ENCODE peak calls at places on chromosomes 12 and 14, in seven cellular contexts. One of them, this sample, is unnamed.

GRCh38 chr12:114669501-114670256 is 14.3 kb downstream of the TBX3 start:
- DNase-seq in IMR-90: peak
- DNase-seq in left lung: no peak
- DNase-seq in lung: no peak
- DNase-seq in HCT116: no peak
- DNase-seq in effector memory CD4-positive, alpha-beta T cell: no peak
- DNase-seq in iPS DF 6.9: no peak
- DNase-seq in this sample: peak

GRCh38 chr12:2877959-2878732 is 1.1 kb downstream of the RHNO1 start:
- DNase-seq in left lung: no peak
- DNase-seq in iPS DF 6.9: no peak
- DNase-seq in IMR-90: peak
- DNase-seq in effector memory CD4-positive, alpha-beta T cell: no peak
- DNase-seq in lung: no peak
- DNase-seq in HCT116: no peak
- DNase-seq in this sample: peak

GRCh38 chr12:126668538-126668937 is 1598.4 kb upstream of the TMEM132C start:
- DNase-seq in HCT116: no peak
- DNase-seq in left lung: no peak
- DNase-seq in lung: no peak
- DNase-seq in iPS DF 6.9: no peak
- DNase-seq in effector memory CD4-positive, alpha-beta T cell: no peak
- DNase-seq in IMR-90: no peak
- DNase-seq in this sample: no peak

GRCh38 chr14:59964251-59965007 is 44.5 kb downstream of the LRRC9 start:
- DNase-seq in effector memory CD4-positive, alpha-beta T cell: no peak
- DNase-seq in HCT116: no peak
- DNase-seq in IMR-90: peak
- DNase-seq in left lung: no peak
- DNase-seq in iPS DF 6.9: no peak
- DNase-seq in lung: no peak
- DNase-seq in this sample: no peak

GRCh38 chr14:64266206-64266605 is 28.0 kb downstream of the ESR2 start:
- DNase-seq in HCT116: no peak
- DNase-seq in iPS DF 6.9: no peak
- DNase-seq in left lung: no peak
- DNase-seq in effector memory CD4-positive, alpha-beta T cell: no peak
- DNase-seq in lung: no peak
- DNase-seq in IMR-90: peak
- DNase-seq in this sample: no peak

GRCh38 chr12:14766649-14767215 is 36.5 kb downstream of the WBP11 start:
- DNase-seq in iPS DF 6.9: no peak
- DNase-seq in effector memory CD4-positive, alpha-beta T cell: no peak
- DNase-seq in left lung: no peak
- DNase-seq in lung: no peak
- DNase-seq in HCT116: no peak
- DNase-seq in IMR-90: no peak
- DNase-seq in this sample: no peak

GRCh38 chr14:34134484-34134883 is 183.6 kb upstream of the EGLN3 start:
- DNase-seq in left lung: no peak
- DNase-seq in iPS DF 6.9: no peak
- DNase-seq in effector memory CD4-positive, alpha-beta T cell: no peak
- DNase-seq in IMR-90: no peak
- DNase-seq in lung: no peak
- DNase-seq in HCT116: no peak
- DNase-seq in this sample: no peak

GRCh38 chr12:11837318-11837934 is 188.0 kb downstream of the ETV6 start:
- DNase-seq in IMR-90: no peak
- DNase-seq in HCT116: no peak
- DNase-seq in lung: no peak
- DNase-seq in effector memory CD4-positive, alpha-beta T cell: no peak
- DNase-seq in left lung: no peak
- DNase-seq in iPS DF 6.9: no peak
- DNase-seq in this sample: no peak

GRCh38 chr14:60865378-60866127 is 115.3 kb downstream of the TRMT5 start:
- DNase-seq in left lung: no peak
- DNase-seq in IMR-90: no peak
- DNase-seq in effector memory CD4-positive, alpha-beta T cell: no peak
- DNase-seq in iPS DF 6.9: no peak
- DNase-seq in lung: no peak
- DNase-seq in HCT116: no peak
- DNase-seq in this sample: no peak

GRCh38 chr12:87981495-87981894 is 47.7 kb downstream of the C12orf50 start:
- DNase-seq in effector memory CD4-positive, alpha-beta T cell: no peak
- DNase-seq in IMR-90: peak
- DNase-seq in lung: no peak
- DNase-seq in HCT116: no peak
- DNase-seq in left lung: no peak
- DNase-seq in iPS DF 6.9: no peak
- DNase-seq in this sample: no peak

GRCh38 chr12:21881950-21882349 is 59.3 kb downstream of the ABCC9 start:
- DNase-seq in left lung: no peak
- DNase-seq in effector memory CD4-positive, alpha-beta T cell: no peak
- DNase-seq in lung: no peak
- DNase-seq in HCT116: no peak
- DNase-seq in IMR-90: no peak
- DNase-seq in iPS DF 6.9: no peak
- DNase-seq in this sample: no peak

GRCh38 chr14:74083784-74084276 is 423 bp downstream of the ALDH6A1 start:
- DNase-seq in HCT116: no peak
- DNase-seq in iPS DF 6.9: no peak
- DNase-seq in left lung: no peak
- DNase-seq in lung: no peak
- DNase-seq in effector memory CD4-positive, alpha-beta T cell: no peak
- DNase-seq in IMR-90: no peak
- DNase-seq in this sample: no peak

GRCh38 chr12:6205144-6205539 is 4.9 kb downstream of the CD9 start:
- DNase-seq in iPS DF 6.9: no peak
- DNase-seq in IMR-90: no peak
- DNase-seq in lung: no peak
- DNase-seq in HCT116: no peak
- DNase-seq in effector memory CD4-positive, alpha-beta T cell: no peak
- DNase-seq in left lung: no peak
- DNase-seq in this sample: peak

GRCh38 chr12:12353276-12353675 is 3.2 kb upstream of the MANSC1 start:
- DNase-seq in left lung: no peak
- DNase-seq in HCT116: no peak
- DNase-seq in lung: no peak
- DNase-seq in iPS DF 6.9: no peak
- DNase-seq in effector memory CD4-positive, alpha-beta T cell: no peak
- DNase-seq in IMR-90: no peak
- DNase-seq in this sample: no peak

GRCh38 chr14:42192659-42193425 is 586.2 kb downstream of the LRFN5 start:
- DNase-seq in iPS DF 6.9: no peak
- DNase-seq in IMR-90: peak
- DNase-seq in lung: no peak
- DNase-seq in effector memory CD4-positive, alpha-beta T cell: no peak
- DNase-seq in HCT116: peak
- DNase-seq in left lung: no peak
- DNase-seq in this sample: peak

GRCh38 chr14:31388687-31389413 is 31.5 kb downstream of the HEATR5A start:
- DNase-seq in IMR-90: peak
- DNase-seq in iPS DF 6.9: no peak
- DNase-seq in HCT116: no peak
- DNase-seq in left lung: no peak
- DNase-seq in effector memory CD4-positive, alpha-beta T cell: no peak
- DNase-seq in lung: no peak
- DNase-seq in this sample: no peak

GRCh38 chr12:6946033-6946919 is 2.5 kb downstream of the C12orf57 start:
- DNase-seq in IMR-90: no peak
- DNase-seq in left lung: peak
- DNase-seq in iPS DF 6.9: no peak
- DNase-seq in HCT116: peak
- DNase-seq in effector memory CD4-positive, alpha-beta T cell: peak
- DNase-seq in lung: peak
- DNase-seq in this sample: peak

GRCh38 chr12:52391618-52392002 is 6.2 kb upstream of the KRT84 start:
- DNase-seq in effector memory CD4-positive, alpha-beta T cell: no peak
- DNase-seq in iPS DF 6.9: no peak
- DNase-seq in lung: no peak
- DNase-seq in HCT116: no peak
- DNase-seq in left lung: peak
- DNase-seq in IMR-90: no peak
- DNase-seq in this sample: peak

GRCh38 chr12:132513070-132513398 is 23.1 kb downstream of the FBRSL1 start:
- DNase-seq in iPS DF 6.9: no peak
- DNase-seq in lung: no peak
- DNase-seq in effector memory CD4-positive, alpha-beta T cell: no peak
- DNase-seq in left lung: no peak
- DNase-seq in HCT116: no peak
- DNase-seq in IMR-90: peak
- DNase-seq in this sample: no peak

GRCh38 chr14:74890262-74890661 is 8.5 kb downstream of the DLST start:
- DNase-seq in left lung: no peak
- DNase-seq in HCT116: no peak
- DNase-seq in IMR-90: no peak
- DNase-seq in effector memory CD4-positive, alpha-beta T cell: no peak
- DNase-seq in iPS DF 6.9: no peak
- DNase-seq in lung: no peak
- DNase-seq in this sample: no peak

DNA sequence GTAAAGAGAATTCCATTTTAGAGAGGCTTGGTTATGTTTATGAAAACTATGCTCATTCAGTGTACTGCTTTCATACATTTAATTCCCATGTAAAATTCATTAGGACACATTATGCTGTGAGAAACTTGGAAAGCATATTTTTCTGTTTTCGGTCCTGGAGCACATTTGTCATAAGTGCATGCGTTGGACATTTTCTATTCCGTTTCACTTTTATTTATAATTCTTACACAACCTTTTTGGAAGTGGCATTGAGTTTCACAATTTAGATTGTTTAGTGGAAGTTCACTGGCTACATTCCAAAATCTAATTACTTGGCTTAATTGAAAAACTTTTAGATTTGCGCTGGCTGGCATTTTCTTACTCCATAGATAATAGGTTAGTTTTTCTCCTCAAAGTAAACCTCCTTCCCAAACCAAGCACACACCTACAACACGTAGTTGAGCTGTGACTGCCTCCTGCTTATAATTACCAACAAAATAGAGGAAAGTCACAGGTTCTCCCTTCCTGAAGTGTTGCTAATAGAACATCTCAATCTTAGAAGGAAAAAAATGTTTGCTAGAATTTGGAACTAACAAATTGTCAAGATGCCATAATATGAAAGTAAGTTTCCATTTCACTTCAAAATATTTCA is 938.5 kb downstream of the TRHDE start:
- DNase-seq in lung: no peak
- DNase-seq in left lung: no peak
- DNase-seq in iPS DF 6.9: no peak
- DNase-seq in IMR-90: no peak
- DNase-seq in HCT116: no peak
- DNase-seq in effector memory CD4-positive, alpha-beta T cell: no peak
- DNase-seq in this sample: no peak
- H3K27ac ChIP-seq in lung: no peak
- H3K27ac ChIP-seq in left lung: no peak
- H3K27ac ChIP-seq in iPS DF 6.9: no peak
- H3K27ac ChIP-seq in IMR-90: no peak
- H3K27ac ChIP-seq in HCT116: no peak
- H3K27ac ChIP-seq in effector memory CD4-positive, alpha-beta T cell: no peak
- H3K27ac ChIP-seq in this sample: no peak

DNA sequence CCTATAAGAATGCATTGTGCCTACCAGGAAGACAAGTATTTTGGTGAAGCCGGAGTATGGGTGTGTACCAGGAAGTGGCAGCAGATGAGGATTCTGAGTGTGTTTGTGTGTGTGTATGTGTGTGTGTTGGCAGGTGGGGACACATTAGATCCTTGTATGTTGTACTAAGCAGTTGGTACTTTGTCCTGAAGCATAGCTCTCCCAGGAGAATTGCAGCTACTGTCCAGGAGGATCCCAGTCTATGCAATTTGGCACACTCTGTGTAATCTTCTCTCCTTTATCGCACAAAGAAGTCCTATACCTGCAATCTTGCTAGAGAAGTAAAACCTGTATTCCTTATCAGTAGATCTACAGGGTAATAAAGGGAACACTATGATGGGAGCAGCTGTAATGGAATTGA is 276.5 kb downstream of the PAWR start:
- DNase-seq in lung: no peak
- DNase-seq in left lung: no peak
- DNase-seq in HCT116: no peak
- DNase-seq in iPS DF 6.9: no peak
- DNase-seq in IMR-90: no peak
- DNase-seq in effector memory CD4-positive, alpha-beta T cell: no peak
- DNase-seq in this sample: no peak
- H3K27ac ChIP-seq in lung: no peak
- H3K27ac ChIP-seq in left lung: no peak
- H3K27ac ChIP-seq in HCT116: no peak
- H3K27ac ChIP-seq in iPS DF 6.9: no peak
- H3K27ac ChIP-seq in IMR-90: no peak
- H3K27ac ChIP-seq in effector memory CD4-positive, alpha-beta T cell: no peak
- H3K27ac ChIP-seq in this sample: no peak

DNA sequence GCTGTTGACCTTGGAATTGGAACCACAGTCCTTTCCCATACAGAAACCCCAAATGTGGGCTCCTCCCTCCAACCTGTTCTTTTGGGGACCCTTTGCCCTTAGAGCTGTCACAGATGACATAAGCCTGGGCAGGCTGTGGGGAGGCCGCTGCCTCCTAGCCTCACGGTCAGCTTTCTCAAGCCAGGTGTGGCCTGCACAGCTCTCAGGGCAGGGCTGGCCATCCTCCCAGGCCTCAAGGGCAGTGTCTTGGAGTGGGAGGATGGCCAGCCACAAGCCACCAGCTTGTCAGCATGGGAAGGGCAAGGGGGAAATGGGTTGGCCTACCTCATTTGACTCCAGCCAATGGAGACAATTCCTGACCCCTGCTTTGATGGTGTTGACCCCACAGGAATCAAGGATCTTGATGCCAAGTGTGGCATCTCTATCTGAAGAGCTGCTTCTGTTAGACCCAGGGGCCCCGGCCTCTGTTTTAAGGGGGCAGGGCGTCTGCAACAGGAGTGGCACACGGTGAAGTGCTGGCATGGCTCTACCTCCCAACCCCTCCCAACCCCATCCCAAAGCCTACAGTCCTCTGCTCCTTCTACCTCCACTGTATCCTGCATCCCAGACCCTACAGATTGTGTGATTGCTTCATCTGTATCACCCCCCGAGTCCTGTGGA is 11.5 kb downstream of the CBLN3 start:
- DNase-seq in IMR-90: no peak
- DNase-seq in HCT116: no peak
- DNase-seq in lung: no peak
- DNase-seq in left lung: no peak
- DNase-seq in effector memory CD4-positive, alpha-beta T cell: no peak
- DNase-seq in iPS DF 6.9: no peak
- DNase-seq in this sample: no peak
- H3K27ac ChIP-seq in IMR-90: no peak
- H3K27ac ChIP-seq in HCT116: no peak
- H3K27ac ChIP-seq in lung: no peak
- H3K27ac ChIP-seq in left lung: no peak
- H3K27ac ChIP-seq in effector memory CD4-positive, alpha-beta T cell: no peak
- H3K27ac ChIP-seq in iPS DF 6.9: no peak
- H3K27ac ChIP-seq in this sample: no peak

GRCh38 chr14:87754512-87755223 is 238.3 kb downstream of the GALC start:
- DNase-seq in IMR-90: no peak
- DNase-seq in effector memory CD4-positive, alpha-beta T cell: no peak
- DNase-seq in left lung: no peak
- DNase-seq in iPS DF 6.9: no peak
- DNase-seq in HCT116: no peak
- DNase-seq in lung: no peak
- DNase-seq in this sample: no peak
- H3K27ac ChIP-seq in IMR-90: no peak
- H3K27ac ChIP-seq in effector memory CD4-positive, alpha-beta T cell: no peak
- H3K27ac ChIP-seq in left lung: no peak
- H3K27ac ChIP-seq in iPS DF 6.9: no peak
- H3K27ac ChIP-seq in HCT116: no peak
- H3K27ac ChIP-seq in lung: no peak
- H3K27ac ChIP-seq in this sample: no peak

GRCh38 chr14:105092912-105093425 is 27.7 kb upstream of the GPR132 start:
- DNase-seq in left lung: peak
- DNase-seq in IMR-90: peak
- DNase-seq in iPS DF 6.9: no peak
- DNase-seq in effector memory CD4-positive, alpha-beta T cell: peak
- DNase-seq in lung: peak
- DNase-seq in HCT116: no peak
- DNase-seq in this sample: peak
- H3K27ac ChIP-seq in left lung: peak
- H3K27ac ChIP-seq in IMR-90: peak
- H3K27ac ChIP-seq in iPS DF 6.9: no peak
- H3K27ac ChIP-seq in effector memory CD4-positive, alpha-beta T cell: peak
- H3K27ac ChIP-seq in lung: peak
- H3K27ac ChIP-seq in HCT116: peak
- H3K27ac ChIP-seq in this sample: no peak